ENCODE peak calls at places on chromosome 11, in five cellular contexts. R is SK-N-SH, M is neuronal stem cell, N is spleen, H is pancreas. A is an unnamed sample.

GRCh38 chr11:116861539-116861938 is 24.1 kb upstream of the APOA1 start:
- DNase-seq in R (no peak), M (no peak), H (no peak), N (no peak), A (no peak)

GRCh38 chr11:68387840-68388239 is 72.7 kb upstream of the PPP6R3 start:
- DNase-seq in N (no peak), M (no peak), R (no peak), H (no peak), A (no peak)

GRCh38 chr11:3906166-3906565 is 50.7 kb downstream of the STIM1 start:
- DNase-seq in M (no peak), H (no peak), R (no peak), N (no peak), A (no peak)

GRCh38 chr11:47154738-47155570 is 21.7 kb downstream of the ARFGAP2 start:
- DNase-seq in R (no peak), H (no peak), N (peak; percentile 82), M (no peak), A (peak; percentile 32)

GRCh38 chr11:57480409-57481137 is 20.2 kb downstream of the RTN4RL2 start:
- DNase-seq in N (peak; percentile 85), R (peak; percentile 82), M (no peak), H (peak; percentile 88), A (peak; percentile 90)

GRCh38 chr11:123404626-123405025 is 25.4 kb upstream of the GRAMD1B start:
- DNase-seq in M (no peak), R (no peak), N (no peak), H (no peak), A (no peak)

GRCh38 chr11:20031155-20032001 is 128.9 kb downstream of the DBX1 start:
- DNase-seq in M (no peak), N (no peak), H (no peak), R (no peak), A (no peak)

GRCh38 chr11:61480936-61481335 is 27.6 kb upstream of the LRRC10B start:
- DNase-seq in M (peak; percentile 93), N (no peak), H (no peak), R (peak; percentile 79), A (peak; percentile 96)

GRCh38 chr11:44889266-44889665 is 61.4 kb downstream of the TP53I11 start:
- DNase-seq in N (no peak), M (no peak), H (no peak), R (no peak), A (no peak)

GRCh38 chr11:124219126-124219525 is 21.8 kb upstream of the OR8G1 start:
- DNase-seq in M (no peak), N (no peak), H (no peak), R (no peak), A (no peak)

GRCh38 chr11:115581871-115582639 is 77.8 kb upstream of the CADM1 start:
- DNase-seq in M (no peak), R (peak; percentile 58), N (no peak), H (no peak), A (peak; percentile 72)

GRCh38 chr11:72609451-72609850 is 64.8 kb downstream of the PDE2A start:
- DNase-seq in H (no peak), N (no peak), R (no peak), M (no peak), A (no peak)

GRCh38 chr11:70240337-70240736 is 30.2 kb upstream of the PPFIA1 start:
- DNase-seq in M (no peak), N (no peak), R (no peak), H (no peak), A (no peak)

GRCh38 chr11:102763440-102763839 is 17.0 kb downstream of the MMP10 start:
- DNase-seq in R (no peak), M (no peak), N (no peak), H (no peak), A (no peak)

GRCh38 chr11:103897156-103897555 is 139.3 kb upstream of the DDI1 start:
- DNase-seq in H (no peak), M (no peak), N (no peak), R (no peak), A (no peak)

GRCh38 chr11:11584446-11584810 is 37.4 kb downstream of the GALNT18 start:
- DNase-seq in R (no peak), M (no peak), N (no peak), H (no peak), A (no peak)

GRCh38 chr11:398826-399225 is 4.8 kb downstream of the PKP3 start:
- DNase-seq in H (no peak), R (no peak), M (no peak), N (no peak), A (no peak)

GRCh38 chr11:74932797-74933196 is 16.1 kb downstream of the XRRA1 start:
- DNase-seq in M (no peak), H (no peak), N (no peak), R (no peak), A (no peak)

GRCh38 chr11:7436657-7437056 is 48.6 kb upstream of the OLFML1 start:
- DNase-seq in H (no peak), N (no peak), M (no peak), R (no peak), A (no peak)

GRCh38 chr11:102446606-102447005 is 6.0 kb downstream of the TMEM123 start:
- DNase-seq in R (no peak), M (no peak), H (no peak), N (no peak), A (no peak)

GRCh38 chr11:61919113-61919840 is 1.9 kb upstream of the RAB3IL1 start:
- DNase-seq in R (no peak), H (no peak), M (no peak), N (peak; percentile 68), A (peak; percentile 19)

GRCh38 chr11:66081505-66081904 is 11.4 kb downstream of the PACS1 start:
- DNase-seq in R (no peak), N (peak; percentile 93), M (no peak), H (no peak), A (no peak)

GRCh38 chr11:68200639-68201038 is 12.5 kb downstream of the KMT5B start:
- DNase-seq in R (no peak), N (no peak), H (no peak), M (no peak), A (no peak)

GRCh38 chr11:3835100-3835485 is 5.7 kb downstream of the RHOG start:
- DNase-seq in R (no peak), N (peak; percentile 33), H (no peak), M (no peak), A (peak; percentile 17)

GRCh38 chr11:134915212-134915611 is 503.2 kb upstream of the B3GAT1 start:
- DNase-seq in H (no peak), M (no peak), R (no peak), N (no peak), A (no peak)

GRCh38 chr11:2768471-2769408 is 68.9 kb upstream of the KCNQ1OT1 start:
- DNase-seq in H (peak; percentile 40), R (no peak), M (no peak), N (peak; percentile 60), A (no peak)

GRCh38 chr11:6498121-6498520 is 1.0 kb downstream of the DNHD1 start:
- DNase-seq in N (no peak), M (no peak), H (no peak), R (no peak), A (no peak)

GRCh38 chr11:31767665-31768064 is 43.5 kb downstream of the PAX6 start:
- DNase-seq in H (no peak), N (no peak), M (no peak), R (no peak), A (no peak)

GRCh38 chr11:118646393-118646792 is 33.1 kb downstream of the TREH start:
- DNase-seq in R (no peak), H (no peak), M (no peak), N (peak; percentile 32), A (no peak)

GRCh38 chr11:34724973-34725372 is 104.1 kb downstream of the EHF start:
- DNase-seq in N (no peak), M (no peak), H (no peak), R (no peak), A (no peak)

GRCh38 chr11:48109046-48109666 is 107.5 kb upstream of the OR4B1 start:
- DNase-seq in N (no peak), H (no peak), M (no peak), R (no peak), A (no peak)

GRCh38 chr11:68340003-68340767 is 27.8 kb downstream of the LRP5 start:
- DNase-seq in M (no peak), N (no peak), R (no peak), H (no peak), A (no peak)

GRCh38 chr11:126344291-126344970 is 11.1 kb upstream of the ST3GAL4 start:
- DNase-seq in M (no peak), N (peak; percentile 54), R (no peak), H (no peak), A (no peak)

GRCh38 chr11:46537121-46537520 is 56.7 kb downstream of the AMBRA1 start:
- DNase-seq in N (no peak), R (no peak), H (no peak), M (no peak), A (no peak)

GRCh38 chr11:122116591-122116990 is 576 bp upstream of the BLID start:
- DNase-seq in H (no peak), N (no peak), M (no peak), R (no peak), A (no peak)
- H3K36me3 ChIP-seq in H (no peaks in the 10 kb centered on the region), N (no peaks in the 10 kb centered on the region), M (no peaks in the 10 kb centered on the region), R (peaks cover 93% of the 10 kb centered on the region), A (no peaks in the 10 kb centered on the region)

GRCh38 chr11:77081976-77082836 is 15.4 kb downstream of the CAPN5 start:
- DNase-seq in N (peak; percentile 68), H (peak; percentile 48), M (no peak), R (peak; percentile 21), A (peak; percentile 44)
- H3K4me3 ChIP-seq in N (no peak overlapping the region), H (no peak overlapping the region), M (no peak overlapping the region), R (no peak overlapping the region), A (no peak overlapping the region)

DNA sequence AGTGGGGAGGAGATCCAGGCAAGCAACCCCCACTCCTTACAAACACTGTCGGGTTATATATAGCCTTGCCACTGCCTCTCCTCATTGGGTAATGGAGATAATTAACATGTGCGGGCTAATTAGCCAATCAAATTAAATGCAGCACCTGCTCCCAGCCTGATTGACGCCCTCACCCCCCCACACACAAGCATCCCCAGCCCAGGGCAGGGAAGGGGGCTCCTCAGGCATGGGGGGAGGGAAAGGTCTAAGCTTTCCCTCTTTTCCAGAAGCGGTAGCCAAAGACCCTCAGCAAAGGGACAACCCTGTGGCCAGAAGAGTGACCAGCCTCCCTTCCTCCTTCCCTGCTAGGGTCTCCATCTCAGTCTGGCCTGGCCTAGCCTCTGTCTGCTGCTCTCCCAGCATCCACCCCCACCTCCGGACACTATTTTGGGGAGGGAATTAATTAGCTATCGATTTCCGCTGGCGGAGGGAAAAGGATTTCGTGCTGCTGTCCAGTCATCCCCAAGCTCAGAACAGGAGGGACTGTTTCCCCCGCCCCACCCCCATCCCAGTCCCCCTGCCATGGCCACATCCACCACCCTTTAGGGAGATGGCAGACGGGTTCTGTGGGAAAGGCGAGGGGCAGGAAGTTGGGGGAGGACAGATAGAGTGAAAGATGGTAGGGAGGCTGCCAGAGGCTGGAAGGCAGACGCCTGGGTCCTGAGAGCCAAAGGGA is 7.1 kb downstream of the NRXN2 start:
- DNase-seq in R (no peak), N (no peak), M (no peak), H (no peak), A (peak; percentile 61)
- H3K27me3 ChIP-seq in R (peaks cover 13% of the 10 kb centered on the region), N (peaks cover 75% of the 10 kb centered on the region), M (peaks cover 50% of the 10 kb centered on the region), H (no peaks in the 10 kb centered on the region), A (peaks cover 64% of the 10 kb centered on the region)

DNA sequence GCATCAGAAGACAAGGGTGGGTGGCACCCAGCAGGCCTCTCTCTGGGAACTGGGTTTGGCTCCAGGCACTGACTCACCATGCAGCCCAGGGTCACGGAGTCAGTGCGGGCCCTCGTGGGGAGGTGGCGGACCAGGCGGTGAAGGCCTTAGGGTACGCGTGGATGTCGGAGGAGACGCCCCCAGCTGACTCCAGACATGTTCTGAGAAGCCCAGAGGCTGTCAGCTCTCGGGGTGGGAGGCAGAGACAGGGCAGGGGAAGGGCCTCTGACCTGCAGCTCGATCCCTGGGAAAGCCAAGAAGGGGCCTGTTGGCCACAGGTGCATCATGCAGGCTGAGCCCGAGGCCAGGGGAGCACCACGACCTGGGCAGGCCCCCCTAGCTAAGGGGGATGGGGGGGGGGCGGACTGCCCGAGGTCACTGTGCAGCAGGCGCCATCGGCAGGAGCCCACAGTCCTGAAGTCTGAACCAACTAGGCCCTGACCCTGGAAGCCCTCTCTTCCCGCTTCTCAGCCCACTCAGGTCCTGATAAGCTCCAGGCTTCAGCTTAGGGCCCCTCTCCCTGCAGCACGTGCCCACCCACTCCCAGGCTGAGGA is 18.0 kb downstream of the MOB2 start:
- DNase-seq in N (no peak), M (no peak), H (no peak), R (no peak), A (no peak)
- H3K36me3 ChIP-seq in N (no peaks in the 10 kb centered on the region), M (peaks cover 4% of the 10 kb centered on the region), H (no peaks in the 10 kb centered on the region), R (no peaks in the 10 kb centered on the region), A (no peaks in the 10 kb centered on the region)